ENCODE peak calls at places on chromosomes 11 and 22, in nine cellular contexts. One of them, this sample, is unnamed.

GRCh38 chr11:76626921-76627391 is 43.6 kb downstream of the LRRC32 start:
- DNase-seq in IMR-90: peak; percentile 29
- DNase-seq in GM12891: peak; percentile 41
- DNase-seq in transverse colon: no peak
- DNase-seq in spleen: no peak
- DNase-seq in tibial nerve: no peak
- DNase-seq in suprapubic skin: no peak
- DNase-seq in body of pancreas: no peak
- DNase-seq in heart left ventricle: no peak
- DNase-seq in this sample: peak; percentile 32

GRCh38 chr11:6631356-6631890 is 12.2 kb upstream of the TPP1 start:
- DNase-seq in IMR-90: no peak
- DNase-seq in GM12891: no peak
- DNase-seq in transverse colon: no peak
- DNase-seq in spleen: peak; percentile 56
- DNase-seq in tibial nerve: no peak
- DNase-seq in suprapubic skin: no peak
- DNase-seq in body of pancreas: no peak
- DNase-seq in heart left ventricle: no peak
- DNase-seq in this sample: no peak

GRCh38 chr22:44574581-44575343 is 76.7 kb upstream of the RTL6 start:
- DNase-seq in IMR-90: no peak
- DNase-seq in GM12891: no peak
- DNase-seq in transverse colon: no peak
- DNase-seq in spleen: no peak
- DNase-seq in tibial nerve: no peak
- DNase-seq in suprapubic skin: peak; percentile 54
- DNase-seq in body of pancreas: no peak
- DNase-seq in heart left ventricle: no peak
- DNase-seq in this sample: no peak

GRCh38 chr11:126419801-126420729 is 64.6 kb downstream of the ST3GAL4 start:
- DNase-seq in IMR-90: peak; percentile 84
- DNase-seq in GM12891: peak; percentile 46
- DNase-seq in transverse colon: no peak
- DNase-seq in spleen: no peak
- DNase-seq in tibial nerve: no peak
- DNase-seq in suprapubic skin: no peak
- DNase-seq in body of pancreas: no peak
- DNase-seq in heart left ventricle: no peak
- DNase-seq in this sample: no peak

GRCh38 chr11:94664336-94664735 is 97.2 kb downstream of the PIWIL4 start:
- DNase-seq in IMR-90: no peak
- DNase-seq in GM12891: no peak
- DNase-seq in transverse colon: no peak
- DNase-seq in spleen: no peak
- DNase-seq in tibial nerve: no peak
- DNase-seq in suprapubic skin: no peak
- DNase-seq in body of pancreas: peak; percentile 13
- DNase-seq in heart left ventricle: no peak
- DNase-seq in this sample: peak; percentile 10

GRCh38 chr11:17387811-17388210 is 648 bp downstream of the KCNJ11 start:
- DNase-seq in IMR-90: no peak
- DNase-seq in GM12891: no peak
- DNase-seq in transverse colon: no peak
- DNase-seq in spleen: peak; percentile 82
- DNase-seq in tibial nerve: no peak
- DNase-seq in suprapubic skin: no peak
- DNase-seq in body of pancreas: no peak
- DNase-seq in heart left ventricle: no peak
- DNase-seq in this sample: no peak

GRCh38 chr11:41522899-41523672 is 63.6 kb upstream of the LRRC4C start:
- DNase-seq in IMR-90: no peak
- DNase-seq in GM12891: no peak
- DNase-seq in transverse colon: no peak
- DNase-seq in spleen: no peak
- DNase-seq in tibial nerve: no peak
- DNase-seq in suprapubic skin: no peak
- DNase-seq in body of pancreas: no peak
- DNase-seq in heart left ventricle: no peak
- DNase-seq in this sample: no peak

GRCh38 chr22:35629406-35630234 is 12.5 kb upstream of the MB start:
- DNase-seq in IMR-90: peak; percentile 98
- DNase-seq in GM12891: peak; percentile 31
- DNase-seq in transverse colon: peak; percentile 60
- DNase-seq in spleen: no peak
- DNase-seq in tibial nerve: peak; percentile 78
- DNase-seq in suprapubic skin: peak; percentile 86
- DNase-seq in body of pancreas: peak; percentile 71
- DNase-seq in heart left ventricle: peak; percentile 68
- DNase-seq in this sample: peak; percentile 59

GRCh38 chr22:38921126-38921525 is 36.3 kb upstream of the APOBEC3A start:
- DNase-seq in IMR-90: no peak
- DNase-seq in GM12891: no peak
- DNase-seq in transverse colon: peak; percentile 91
- DNase-seq in spleen: no peak
- DNase-seq in tibial nerve: no peak
- DNase-seq in suprapubic skin: no peak
- DNase-seq in body of pancreas: peak; percentile 97
- DNase-seq in heart left ventricle: no peak
- DNase-seq in this sample: no peak

GRCh38 chr22:38921801-38922200 is 35.6 kb upstream of the APOBEC3A start:
- DNase-seq in IMR-90: no peak
- DNase-seq in GM12891: no peak
- DNase-seq in transverse colon: no peak
- DNase-seq in spleen: no peak
- DNase-seq in tibial nerve: no peak
- DNase-seq in suprapubic skin: no peak
- DNase-seq in body of pancreas: no peak
- DNase-seq in heart left ventricle: no peak
- DNase-seq in this sample: no peak

GRCh38 chr22:38925571-38926041 is 31.8 kb upstream of the APOBEC3A start:
- DNase-seq in IMR-90: peak; percentile 30
- DNase-seq in GM12891: no peak
- DNase-seq in transverse colon: no peak
- DNase-seq in spleen: no peak
- DNase-seq in tibial nerve: no peak
- DNase-seq in suprapubic skin: no peak
- DNase-seq in body of pancreas: no peak
- DNase-seq in heart left ventricle: no peak
- DNase-seq in this sample: no peak

GRCh38 chr22:38924197-38924952 is 33.0 kb upstream of the APOBEC3A start:
- DNase-seq in IMR-90: peak; percentile 90
- DNase-seq in GM12891: no peak
- DNase-seq in transverse colon: peak; percentile 88
- DNase-seq in spleen: no peak
- DNase-seq in tibial nerve: peak; percentile 67
- DNase-seq in suprapubic skin: peak; percentile 72
- DNase-seq in body of pancreas: peak; percentile 96
- DNase-seq in heart left ventricle: peak; percentile 80
- DNase-seq in this sample: peak; percentile 33

DNA sequence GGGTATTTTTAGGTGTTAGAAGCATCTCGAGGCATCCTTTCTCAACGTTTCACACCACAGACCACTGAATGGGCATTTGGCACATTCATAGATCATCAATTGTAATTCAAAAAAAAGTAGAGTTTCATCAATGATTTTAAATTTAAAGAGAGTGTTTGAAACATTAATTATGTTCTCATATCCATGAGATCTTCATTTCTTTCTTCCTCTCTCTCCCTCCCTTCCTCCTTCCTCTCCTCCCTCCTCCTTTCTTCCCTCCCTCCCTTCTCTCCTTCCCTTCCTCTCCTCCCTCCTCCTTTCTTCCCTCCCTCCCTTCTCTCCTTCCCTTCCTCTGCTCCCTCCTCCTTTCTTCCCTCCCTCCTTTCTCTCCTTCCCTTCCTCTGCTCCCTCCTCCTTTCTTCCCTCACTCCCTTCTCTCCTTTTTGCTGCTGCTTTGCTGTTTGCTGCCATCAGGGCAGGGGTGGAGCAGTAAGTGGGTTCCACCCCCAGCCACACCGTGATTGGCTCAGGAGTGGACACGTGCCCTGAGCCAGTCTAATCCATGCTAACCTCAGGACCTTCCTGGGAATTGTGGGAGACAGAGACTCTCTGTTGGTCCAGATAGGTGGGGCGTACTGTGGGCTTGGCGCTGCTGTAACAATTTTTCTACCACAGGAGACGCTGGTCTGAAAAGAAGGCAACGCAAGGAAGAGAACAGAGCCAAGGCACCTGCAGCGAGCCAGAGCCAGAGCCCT is 33.8 kb upstream of the APOBEC3A start:
- DNase-seq in IMR-90: peak; percentile 85
- DNase-seq in GM12891: no peak
- DNase-seq in transverse colon: peak; percentile 77
- DNase-seq in spleen: no peak
- DNase-seq in tibial nerve: peak; percentile 67
- DNase-seq in suprapubic skin: peak; percentile 81
- DNase-seq in body of pancreas: peak; percentile 86
- DNase-seq in heart left ventricle: peak; percentile 89
- DNase-seq in this sample: peak; percentile 79
- TF ChIP-seq POLR2A in IMR-90: no peak
- TF ChIP-seq POLR2A in GM12891: no peak
- TF ChIP-seq POLR2A in transverse colon: peak; percentile 30
- TF ChIP-seq POLR2A in spleen: no peak
- TF ChIP-seq POLR2A in tibial nerve: no peak
- TF ChIP-seq POLR2A in suprapubic skin: no peak
- TF ChIP-seq POLR2A in body of pancreas: peak; percentile 69
- TF ChIP-seq POLR2A in heart left ventricle: no peak
- TF ChIP-seq POLR2A in this sample: peak; percentile 25

DNA sequence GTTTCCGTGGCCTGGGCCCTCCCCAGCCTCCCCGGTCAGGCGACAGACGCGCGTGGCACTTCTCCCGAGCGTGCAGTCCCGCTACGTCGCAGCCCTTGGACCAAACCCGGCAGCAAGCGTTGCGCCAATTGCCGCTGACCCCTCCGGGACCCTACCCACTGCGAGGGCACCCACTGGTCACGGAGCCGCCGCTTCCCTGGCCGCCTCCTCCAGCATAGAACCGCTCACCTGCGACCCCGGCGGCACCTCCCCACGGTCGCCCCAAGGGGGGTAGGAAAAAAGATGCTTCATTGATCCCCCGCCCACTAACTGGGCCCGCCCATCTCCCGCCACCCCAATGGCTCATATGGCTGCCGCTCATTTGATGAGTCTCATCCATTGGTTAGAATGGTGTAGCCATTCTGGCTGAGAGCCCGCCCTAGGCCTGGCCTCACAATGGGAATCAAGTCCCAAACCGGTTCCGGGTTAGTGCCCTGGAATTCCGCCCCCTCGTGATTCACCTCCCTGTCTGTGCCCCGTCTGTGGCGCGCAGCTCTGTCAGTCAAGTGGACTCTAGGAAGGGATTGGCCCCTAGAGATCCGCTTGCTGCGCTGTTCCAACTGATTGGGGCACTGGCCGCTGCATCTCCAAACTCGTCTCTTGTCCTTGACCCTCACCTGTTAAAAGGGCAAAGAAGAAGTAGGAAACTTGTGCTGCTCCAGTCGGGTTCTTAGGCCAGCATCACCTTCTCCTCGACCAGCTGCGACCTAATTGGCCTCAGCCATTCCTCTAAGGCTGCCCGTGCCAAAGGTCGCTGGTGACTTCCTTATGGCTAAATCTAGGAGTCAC is at the start of gene MSANTD4:
- DNase-seq in IMR-90: peak; percentile 99
- DNase-seq in GM12891: peak; percentile 73
- DNase-seq in transverse colon: peak; percentile 99
- DNase-seq in spleen: peak; percentile 98
- DNase-seq in tibial nerve: peak; percentile 99
- DNase-seq in suprapubic skin: peak; percentile 100
- DNase-seq in body of pancreas: peak; percentile 100
- DNase-seq in heart left ventricle: peak; percentile 100
- DNase-seq in this sample: peak; percentile 63
- TF ChIP-seq POLR2A in IMR-90: no peak
- TF ChIP-seq POLR2A in GM12891: no peak
- TF ChIP-seq POLR2A in transverse colon: peak; percentile 42
- TF ChIP-seq POLR2A in spleen: no peak
- TF ChIP-seq POLR2A in tibial nerve: peak; percentile 20
- TF ChIP-seq POLR2A in suprapubic skin: no peak
- TF ChIP-seq POLR2A in body of pancreas: peak; percentile 67
- TF ChIP-seq POLR2A in heart left ventricle: no peak
- TF ChIP-seq POLR2A in this sample: peak; percentile 32

GRCh38 chr22:41683616-41684015 is 5.1 kb downstream of the SNU13 start:
- DNase-seq in IMR-90: no peak
- DNase-seq in GM12891: no peak
- DNase-seq in transverse colon: no peak
- DNase-seq in spleen: no peak
- DNase-seq in tibial nerve: no peak
- DNase-seq in suprapubic skin: no peak
- DNase-seq in body of pancreas: no peak
- DNase-seq in heart left ventricle: no peak
- DNase-seq in this sample: no peak

GRCh38 chr22:41681616-41682015 is 7.1 kb downstream of the SNU13 start:
- DNase-seq in IMR-90: no peak
- DNase-seq in GM12891: no peak
- DNase-seq in transverse colon: no peak
- DNase-seq in spleen: peak; percentile 60
- DNase-seq in tibial nerve: no peak
- DNase-seq in suprapubic skin: peak; percentile 56
- DNase-seq in body of pancreas: no peak
- DNase-seq in heart left ventricle: no peak
- DNase-seq in this sample: no peak

GRCh38 chr22:41684194-41684593 is 4.5 kb downstream of the SNU13 start:
- DNase-seq in IMR-90: no peak
- DNase-seq in GM12891: no peak
- DNase-seq in transverse colon: no peak
- DNase-seq in spleen: no peak
- DNase-seq in tibial nerve: no peak
- DNase-seq in suprapubic skin: no peak
- DNase-seq in body of pancreas: no peak
- DNase-seq in heart left ventricle: no peak
- DNase-seq in this sample: no peak

GRCh38 chr22:41683052-41683451 is 5.6 kb downstream of the SNU13 start:
- DNase-seq in IMR-90: no peak
- DNase-seq in GM12891: no peak
- DNase-seq in transverse colon: no peak
- DNase-seq in spleen: peak; percentile 41
- DNase-seq in tibial nerve: no peak
- DNase-seq in suprapubic skin: no peak
- DNase-seq in body of pancreas: no peak
- DNase-seq in heart left ventricle: no peak
- DNase-seq in this sample: no peak

GRCh38 chr22:41682033-41682807 is 6.4 kb downstream of the SNU13 start:
- DNase-seq in IMR-90: peak; percentile 88
- DNase-seq in GM12891: peak; percentile 56
- DNase-seq in transverse colon: peak; percentile 91
- DNase-seq in spleen: peak; percentile 95
- DNase-seq in tibial nerve: peak; percentile 82
- DNase-seq in suprapubic skin: peak; percentile 92
- DNase-seq in body of pancreas: peak; percentile 85
- DNase-seq in heart left ventricle: peak; percentile 85
- DNase-seq in this sample: no peak
- TF ChIP-seq POLR2A in IMR-90: peak; percentile 89
- TF ChIP-seq POLR2A in GM12891: peak; percentile 80
- TF ChIP-seq POLR2A in transverse colon: peak; percentile 78
- TF ChIP-seq POLR2A in spleen: no peak
- TF ChIP-seq POLR2A in tibial nerve: peak; percentile 71
- TF ChIP-seq POLR2A in suprapubic skin: no peak
- TF ChIP-seq POLR2A in body of pancreas: peak; percentile 70
- TF ChIP-seq POLR2A in heart left ventricle: peak; percentile 14
- TF ChIP-seq POLR2A in this sample: no peak

DNA sequence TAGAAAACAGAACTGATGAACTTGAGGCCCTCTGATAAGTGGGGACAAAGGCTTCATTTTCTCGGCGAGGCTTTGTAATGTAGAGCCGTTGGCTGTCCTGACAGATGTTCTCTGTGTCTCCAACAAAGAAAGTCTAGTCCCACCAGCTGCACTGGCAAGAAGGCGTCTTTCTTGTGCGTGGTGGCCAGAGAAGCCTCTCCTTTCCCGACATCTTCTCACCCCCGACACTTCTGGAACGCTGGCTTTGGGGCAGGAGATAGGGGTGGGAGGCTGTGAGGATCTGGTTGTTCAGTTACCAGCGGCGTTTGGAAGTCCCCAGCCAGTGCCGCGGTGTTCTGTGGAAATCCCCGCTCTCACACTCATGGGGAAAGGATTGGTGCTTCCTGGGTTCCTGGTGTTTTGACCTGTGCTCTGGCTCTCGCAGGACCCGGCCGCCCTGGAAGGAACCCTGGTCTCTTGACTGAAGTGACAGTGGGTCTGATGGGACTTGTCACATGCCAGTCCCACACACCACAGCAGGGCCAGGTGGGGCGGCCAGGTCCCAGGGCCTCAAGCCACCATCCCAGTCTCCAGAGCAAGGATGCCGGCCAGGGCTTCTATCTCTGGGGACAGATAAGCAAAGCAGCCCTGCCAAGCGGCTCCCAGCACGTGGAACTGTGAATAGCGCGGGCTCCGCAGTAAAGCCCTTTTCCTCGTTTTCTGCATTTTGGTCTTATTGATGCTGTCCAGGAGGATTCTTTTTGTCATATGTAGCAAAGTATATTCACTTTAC is 23.2 kb downstream of the FADS2 start:
- DNase-seq in IMR-90: no peak
- DNase-seq in GM12891: no peak
- DNase-seq in transverse colon: no peak
- DNase-seq in spleen: peak; percentile 73
- DNase-seq in tibial nerve: no peak
- DNase-seq in suprapubic skin: no peak
- DNase-seq in body of pancreas: no peak
- DNase-seq in heart left ventricle: peak; percentile 84
- DNase-seq in this sample: no peak
- TF ChIP-seq POLR2A in IMR-90: no peak
- TF ChIP-seq POLR2A in GM12891: no peak
- TF ChIP-seq POLR2A in transverse colon: no peak
- TF ChIP-seq POLR2A in spleen: no peak
- TF ChIP-seq POLR2A in tibial nerve: no peak
- TF ChIP-seq POLR2A in suprapubic skin: no peak
- TF ChIP-seq POLR2A in body of pancreas: no peak
- TF ChIP-seq POLR2A in heart left ventricle: no peak
- TF ChIP-seq POLR2A in this sample: no peak

This sample was measured in H54.